ENCODE peak calls at places on chromosomes 3 and 15, in nine cellular contexts. O, S, M, P, E, C, T, Q and I are unnamed samples.

GRCh38 chr3:172749201-172749965 is 1.1 kb upstream of the ECT2 start:
- DNase-seq in C (no peak), S (peak), M (peak), O (peak), E (no peak), P (no peak), Q (no peak), T (no peak), I (peak)

GRCh38 chr3:150460484-150460883 is 52.4 kb downstream of the TSC22D2 start:
- DNase-seq in M (no peak), S (no peak), C (no peak), O (no peak), Q (no peak), P (no peak), E (no peak), T (no peak), I (no peak)

GRCh38 chr3:95522449-95522848 is 1291.9 kb upstream of the EPHA6 start:
- DNase-seq in T (no peak), P (no peak), C (no peak), Q (no peak), E (no peak), M (no peak), S (no peak), O (no peak), I (no peak)

GRCh38 chr3:184788751-184789150 is 23.2 kb upstream of the VPS8 start:
- DNase-seq in P (no peak), Q (no peak), S (peak), O (no peak), T (no peak), C (no peak), M (peak), E (no peak), I (no peak)

GRCh38 chr3:55481918-55482495 is 5.1 kb downstream of the WNT5A start:
- DNase-seq in M (no peak), Q (no peak), C (no peak), P (no peak), S (no peak), T (no peak), E (no peak), O (peak), I (no peak)

GRCh38 chr3:177995006-177995732 is 541.1 kb upstream of the KCNMB2 start:
- DNase-seq in M (peak), C (no peak), O (peak), T (no peak), P (no peak), Q (no peak), E (no peak), S (no peak), I (no peak)

GRCh38 chr15:61367953-61368352 is 138.9 kb upstream of the RORA start:
- DNase-seq in O (no peak), T (no peak), M (no peak), E (no peak), C (no peak), S (no peak), P (peak), Q (no peak), I (no peak)

GRCh38 chr3:146160233-146160963 is 586 bp downstream of the PLOD2 start:
- DNase-seq in P (no peak), C (peak), M (peak), S (peak), Q (no peak), T (no peak), O (peak), E (no peak), I (no peak)

GRCh38 chr3:42014949-42015533 is 53.1 kb upstream of the ULK4 start:
- DNase-seq in O (no peak), M (no peak), T (peak), E (peak), P (peak), S (no peak), C (peak), Q (no peak), I (no peak)